ENCODE peak calls at places on chromosome 6, in seven cellular contexts. One of them, this sample, is unnamed.

GRCh38 chr6:96899019-96899418 is 1.3 kb upstream of the NDUFAF4 start:
- DNase-seq in astrocyte of the spinal cord: peak; percentile 66
- DNase-seq in HFF-Myc: peak; percentile 32
- DNase-seq in left ventricle myocardium inferior: no peak
- DNase-seq in choroid plexus epithelial cell: peak; percentile 76
- DNase-seq in mammary epithelial cell: peak; percentile 16
- DNase-seq in ovary: no peak
- DNase-seq in this sample: peak; percentile 64

GRCh38 chr6:43142101-43142500 is 29.0 kb upstream of the SRF start:
- DNase-seq in astrocyte of the spinal cord: no peak
- DNase-seq in ovary: no peak
- DNase-seq in HFF-Myc: no peak
- DNase-seq in left ventricle myocardium inferior: no peak
- DNase-seq in choroid plexus epithelial cell: no peak
- DNase-seq in mammary epithelial cell: no peak
- DNase-seq in this sample: no peak

GRCh38 chr6:27605401-27606342 is 132.8 kb upstream of the ZNF184 start:
- DNase-seq in ovary: no peak
- DNase-seq in HFF-Myc: peak; percentile 82
- DNase-seq in mammary epithelial cell: peak; percentile 87
- DNase-seq in left ventricle myocardium inferior: no peak
- DNase-seq in choroid plexus epithelial cell: peak; percentile 80
- DNase-seq in astrocyte of the spinal cord: peak; percentile 79
- DNase-seq in this sample: peak; percentile 82

GRCh38 chr6:15547379-15547778 is 115.4 kb downstream of the DTNBP1 start:
- DNase-seq in choroid plexus epithelial cell: peak; percentile 59
- DNase-seq in ovary: no peak
- DNase-seq in mammary epithelial cell: no peak
- DNase-seq in HFF-Myc: no peak
- DNase-seq in left ventricle myocardium inferior: no peak
- DNase-seq in astrocyte of the spinal cord: no peak
- DNase-seq in this sample: no peak

GRCh38 chr6:6834356-6835342 is 246.1 kb downstream of the LY86 start:
- DNase-seq in mammary epithelial cell: peak; percentile 74
- DNase-seq in choroid plexus epithelial cell: no peak
- DNase-seq in astrocyte of the spinal cord: no peak
- DNase-seq in ovary: no peak
- DNase-seq in left ventricle myocardium inferior: no peak
- DNase-seq in HFF-Myc: no peak
- DNase-seq in this sample: peak; percentile 58

GRCh38 chr6:111938710-111939109 is 65.5 kb upstream of the FYN start:
- DNase-seq in ovary: no peak
- DNase-seq in HFF-Myc: peak; percentile 67
- DNase-seq in choroid plexus epithelial cell: peak; percentile 78
- DNase-seq in left ventricle myocardium inferior: no peak
- DNase-seq in mammary epithelial cell: peak; percentile 75
- DNase-seq in astrocyte of the spinal cord: peak; percentile 93
- DNase-seq in this sample: peak; percentile 71

GRCh38 chr6:167408235-167408869 is 83.5 kb downstream of the TTLL2 start:
- DNase-seq in HFF-Myc: no peak
- DNase-seq in choroid plexus epithelial cell: no peak
- DNase-seq in astrocyte of the spinal cord: no peak
- DNase-seq in left ventricle myocardium inferior: no peak
- DNase-seq in ovary: no peak
- DNase-seq in mammary epithelial cell: no peak
- DNase-seq in this sample: no peak

GRCh38 chr6:137697267-137697938 is 169.7 kb upstream of the TNFAIP3 start:
- DNase-seq in ovary: no peak
- DNase-seq in mammary epithelial cell: peak; percentile 63
- DNase-seq in HFF-Myc: peak; percentile 21
- DNase-seq in astrocyte of the spinal cord: peak; percentile 42
- DNase-seq in left ventricle myocardium inferior: no peak
- DNase-seq in choroid plexus epithelial cell: no peak
- DNase-seq in this sample: peak; percentile 72

GRCh38 chr6:86765211-86765610 is 172.1 kb upstream of the HTR1E start:
- DNase-seq in mammary epithelial cell: no peak
- DNase-seq in HFF-Myc: no peak
- DNase-seq in ovary: no peak
- DNase-seq in left ventricle myocardium inferior: no peak
- DNase-seq in choroid plexus epithelial cell: no peak
- DNase-seq in astrocyte of the spinal cord: no peak
- DNase-seq in this sample: no peak

GRCh38 chr6:157989541-157990289 is 8.1 kb downstream of the SYNJ2 start:
- DNase-seq in choroid plexus epithelial cell: peak; percentile 35
- DNase-seq in ovary: peak; percentile 77
- DNase-seq in HFF-Myc: no peak
- DNase-seq in mammary epithelial cell: peak; percentile 68
- DNase-seq in astrocyte of the spinal cord: peak; percentile 76
- DNase-seq in left ventricle myocardium inferior: peak; percentile 80
- DNase-seq in this sample: peak; percentile 53
- TF ChIP-seq CTCF in choroid plexus epithelial cell: peak; percentile 17
- TF ChIP-seq CTCF in ovary: no peak
- TF ChIP-seq CTCF in HFF-Myc: no peak
- TF ChIP-seq CTCF in mammary epithelial cell: no peak
- TF ChIP-seq CTCF in astrocyte of the spinal cord: no peak
- TF ChIP-seq CTCF in left ventricle myocardium inferior: no peak
- TF ChIP-seq CTCF in this sample: no peak

GRCh38 chr6:108902389-108902792 is 54.2 kb downstream of the ARMC2 start:
- DNase-seq in choroid plexus epithelial cell: peak; percentile 33
- DNase-seq in left ventricle myocardium inferior: no peak
- DNase-seq in ovary: no peak
- DNase-seq in mammary epithelial cell: no peak
- DNase-seq in HFF-Myc: no peak
- DNase-seq in astrocyte of the spinal cord: peak; percentile 60
- DNase-seq in this sample: no peak
- H3K4me3 ChIP-seq in choroid plexus epithelial cell: no peak overlapping the region
- H3K4me3 ChIP-seq in left ventricle myocardium inferior: no peak overlapping the region
- H3K4me3 ChIP-seq in ovary: no peak overlapping the region
- H3K4me3 ChIP-seq in mammary epithelial cell: no peak overlapping the region
- H3K4me3 ChIP-seq in HFF-Myc: no peak overlapping the region
- H3K4me3 ChIP-seq in astrocyte of the spinal cord: no peak overlapping the region
- H3K4me3 ChIP-seq in this sample: no peak overlapping the region

GRCh38 chr6:157236040-157236725 is 87.1 kb downstream of the TMEM242 start:
- DNase-seq in ovary: peak; percentile 47
- DNase-seq in astrocyte of the spinal cord: no peak
- DNase-seq in left ventricle myocardium inferior: no peak
- DNase-seq in mammary epithelial cell: no peak
- DNase-seq in HFF-Myc: no peak
- DNase-seq in choroid plexus epithelial cell: no peak
- DNase-seq in this sample: no peak
- TF ChIP-seq CTCF in ovary: no peak
- TF ChIP-seq CTCF in astrocyte of the spinal cord: no peak
- TF ChIP-seq CTCF in left ventricle myocardium inferior: no peak
- TF ChIP-seq CTCF in mammary epithelial cell: no peak
- TF ChIP-seq CTCF in HFF-Myc: no peak
- TF ChIP-seq CTCF in choroid plexus epithelial cell: no peak
- TF ChIP-seq CTCF in this sample: no peak

GRCh38 chr6:31727034-31727716 is 1.9 kb downstream of the DDAH2 start:
- DNase-seq in mammary epithelial cell: no peak
- DNase-seq in astrocyte of the spinal cord: no peak
- DNase-seq in HFF-Myc: no peak
- DNase-seq in choroid plexus epithelial cell: no peak
- DNase-seq in ovary: no peak
- DNase-seq in left ventricle myocardium inferior: no peak
- DNase-seq in this sample: no peak

GRCh38 chr6:31728767-31729514 is at the start of gene DDAH2:
- DNase-seq in mammary epithelial cell: no peak
- DNase-seq in ovary: peak; percentile 62
- DNase-seq in choroid plexus epithelial cell: no peak
- DNase-seq in left ventricle myocardium inferior: no peak
- DNase-seq in HFF-Myc: no peak
- DNase-seq in astrocyte of the spinal cord: no peak
- DNase-seq in this sample: no peak

GRCh38 chr6:31729979-31730630 is 1.0 kb upstream of the DDAH2 start:
- DNase-seq in choroid plexus epithelial cell: peak; percentile 88
- DNase-seq in astrocyte of the spinal cord: peak; percentile 91
- DNase-seq in ovary: peak; percentile 97
- DNase-seq in left ventricle myocardium inferior: peak; percentile 92
- DNase-seq in mammary epithelial cell: peak; percentile 54
- DNase-seq in HFF-Myc: peak; percentile 62
- DNase-seq in this sample: peak; percentile 69

GRCh38 chr6:31729515-31729978 is 448 bp upstream of the DDAH2 start:
- DNase-seq in left ventricle myocardium inferior: peak; percentile 94
- DNase-seq in HFF-Myc: no peak
- DNase-seq in choroid plexus epithelial cell: peak; percentile 91
- DNase-seq in ovary: peak; percentile 95
- DNase-seq in mammary epithelial cell: peak; percentile 80
- DNase-seq in astrocyte of the spinal cord: peak; percentile 90
- DNase-seq in this sample: peak; percentile 81

DNA sequence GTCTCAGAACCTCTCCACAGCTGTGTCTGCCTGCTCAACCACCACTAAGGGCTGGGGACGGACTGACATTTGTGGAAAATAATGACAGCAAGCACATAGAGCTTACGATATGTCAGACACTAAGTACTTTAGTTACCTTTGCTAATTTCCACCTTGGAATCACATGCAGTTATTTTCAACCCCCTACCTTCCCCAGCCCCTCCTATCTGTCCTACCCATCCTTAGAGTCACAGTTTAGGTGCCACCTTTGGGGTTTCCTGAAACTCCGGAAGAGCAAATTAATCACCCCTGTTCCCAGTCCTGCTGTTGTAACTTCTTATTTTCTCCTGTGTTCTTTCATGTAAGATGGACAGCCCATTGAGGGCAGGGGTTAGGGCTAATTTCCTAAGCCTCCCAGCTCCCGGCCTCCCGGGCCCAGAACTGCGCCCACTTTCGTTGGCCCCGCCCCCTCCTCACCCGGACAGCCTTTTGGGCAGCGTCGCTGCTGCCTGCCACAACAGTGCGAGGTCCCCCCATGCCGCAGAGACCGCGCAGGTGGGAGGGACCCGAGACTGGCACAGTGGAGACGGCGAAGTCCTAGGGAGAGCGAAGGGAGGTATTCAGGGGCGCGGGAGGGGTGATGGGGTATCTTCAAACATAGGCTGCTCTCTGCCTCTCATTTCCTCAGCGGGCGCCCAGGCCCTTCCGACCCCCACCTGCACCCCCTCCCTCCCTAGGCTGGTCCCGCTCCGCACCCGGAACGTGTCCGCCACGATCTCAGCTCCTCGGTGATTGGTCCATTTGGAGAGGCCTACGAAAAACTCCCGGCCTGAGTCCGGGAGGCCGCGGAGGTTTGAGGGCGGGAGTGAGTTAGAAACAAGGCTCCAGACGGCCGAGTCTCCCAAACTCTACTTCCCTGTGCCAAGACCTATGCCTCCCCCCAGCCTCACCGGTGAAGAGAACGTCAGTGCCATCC is 1.1 kb downstream of the DDAH2 start:
- DNase-seq in mammary epithelial cell: no peak
- DNase-seq in astrocyte of the spinal cord: no peak
- DNase-seq in choroid plexus epithelial cell: no peak
- DNase-seq in left ventricle myocardium inferior: no peak
- DNase-seq in HFF-Myc: no peak
- DNase-seq in ovary: peak; percentile 52
- DNase-seq in this sample: no peak
- H3K4me3 ChIP-seq in mammary epithelial cell: no peak overlapping the region
- H3K4me3 ChIP-seq in astrocyte of the spinal cord: peak overlapping the region; percentile 65
- H3K4me3 ChIP-seq in choroid plexus epithelial cell: no peak overlapping the region
- H3K4me3 ChIP-seq in left ventricle myocardium inferior: peak overlapping the region; percentile 93
- H3K4me3 ChIP-seq in HFF-Myc: no peak overlapping the region
- H3K4me3 ChIP-seq in ovary: peak overlapping the region; percentile 97
- H3K4me3 ChIP-seq in this sample: no peak overlapping the region

GRCh38 chr6:110178626-110179405 is 654 bp downstream of the WASF1 start:
- DNase-seq in ovary: peak; percentile 63
- DNase-seq in astrocyte of the spinal cord: peak; percentile 62
- DNase-seq in choroid plexus epithelial cell: peak; percentile 79
- DNase-seq in left ventricle myocardium inferior: peak; percentile 15
- DNase-seq in HFF-Myc: peak; percentile 38
- DNase-seq in mammary epithelial cell: peak; percentile 77
- DNase-seq in this sample: peak; percentile 82
- TF ChIP-seq CTCF in ovary: peak; percentile 65
- TF ChIP-seq CTCF in astrocyte of the spinal cord: peak; percentile 76
- TF ChIP-seq CTCF in choroid plexus epithelial cell: peak; percentile 85
- TF ChIP-seq CTCF in left ventricle myocardium inferior: peak; percentile 73
- TF ChIP-seq CTCF in HFF-Myc: peak; percentile 72
- TF ChIP-seq CTCF in mammary epithelial cell: peak; percentile 81
- TF ChIP-seq CTCF in this sample: peak; percentile 74

GRCh38 chr6:29011276-29011734 is 6.2 kb upstream of the ZNF311 start:
- DNase-seq in choroid plexus epithelial cell: peak; percentile 74
- DNase-seq in left ventricle myocardium inferior: no peak
- DNase-seq in astrocyte of the spinal cord: peak; percentile 64
- DNase-seq in HFF-Myc: no peak
- DNase-seq in mammary epithelial cell: peak; percentile 53
- DNase-seq in ovary: peak; percentile 58
- DNase-seq in this sample: peak; percentile 51
- H3K4me3 ChIP-seq in choroid plexus epithelial cell: peak overlapping the region; percentile 70
- H3K4me3 ChIP-seq in left ventricle myocardium inferior: peak overlapping the region; percentile 64
- H3K4me3 ChIP-seq in astrocyte of the spinal cord: peak overlapping the region; percentile 56
- H3K4me3 ChIP-seq in HFF-Myc: peak overlapping the region; percentile 40
- H3K4me3 ChIP-seq in mammary epithelial cell: peak overlapping the region; percentile 56
- H3K4me3 ChIP-seq in ovary: peak overlapping the region; percentile 38
- H3K4me3 ChIP-seq in this sample: peak overlapping the region; percentile 54

GRCh38 chr6:89485320-89485719 is 52.4 kb downstream of the ANKRD6 start:
- DNase-seq in HFF-Myc: no peak
- DNase-seq in mammary epithelial cell: no peak
- DNase-seq in ovary: no peak
- DNase-seq in choroid plexus epithelial cell: no peak
- DNase-seq in left ventricle myocardium inferior: no peak
- DNase-seq in astrocyte of the spinal cord: no peak
- DNase-seq in this sample: no peak
- TF ChIP-seq CTCF in HFF-Myc: no peak
- TF ChIP-seq CTCF in mammary epithelial cell: no peak
- TF ChIP-seq CTCF in ovary: no peak
- TF ChIP-seq CTCF in choroid plexus epithelial cell: no peak
- TF ChIP-seq CTCF in left ventricle myocardium inferior: no peak
- TF ChIP-seq CTCF in astrocyte of the spinal cord: no peak
- TF ChIP-seq CTCF in this sample: no peak

DNA sequence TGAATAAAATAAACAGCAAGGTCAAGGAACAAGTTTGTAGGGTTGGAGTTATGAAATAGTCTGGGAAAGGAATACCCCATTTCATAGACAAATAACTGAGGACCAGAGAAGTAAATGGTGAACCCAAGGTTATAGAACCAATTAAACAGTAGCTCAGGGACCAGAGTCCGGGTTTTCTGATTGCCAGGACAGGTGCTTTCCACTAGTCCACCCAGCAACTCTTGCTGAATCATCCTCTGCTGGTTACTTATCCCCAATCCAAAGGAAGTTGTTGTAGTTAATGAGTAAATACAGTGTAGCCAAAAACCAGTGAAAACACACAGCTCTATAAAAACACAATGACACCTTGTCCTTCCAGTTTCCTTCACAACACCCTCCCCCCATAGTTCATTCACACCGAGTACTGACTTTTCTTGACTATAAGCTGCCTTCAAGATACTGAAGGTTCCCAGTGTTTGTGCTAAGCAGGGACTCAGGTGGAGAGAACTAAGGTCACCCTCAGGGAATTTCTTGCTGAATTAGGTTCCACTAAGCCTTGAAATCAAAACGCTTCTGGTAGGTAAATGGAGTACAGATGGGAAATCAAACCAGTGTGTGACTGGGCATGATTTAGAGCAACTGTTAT is 717 bp upstream of the TINAG start:
- DNase-seq in HFF-Myc: no peak
- DNase-seq in choroid plexus epithelial cell: no peak
- DNase-seq in astrocyte of the spinal cord: no peak
- DNase-seq in ovary: no peak
- DNase-seq in mammary epithelial cell: peak; percentile 45
- DNase-seq in left ventricle myocardium inferior: no peak
- DNase-seq in this sample: peak; percentile 40
- H3K4me3 ChIP-seq in HFF-Myc: no peak overlapping the region
- H3K4me3 ChIP-seq in choroid plexus epithelial cell: no peak overlapping the region
- H3K4me3 ChIP-seq in astrocyte of the spinal cord: no peak overlapping the region
- H3K4me3 ChIP-seq in ovary: no peak overlapping the region
- H3K4me3 ChIP-seq in mammary epithelial cell: no peak overlapping the region
- H3K4me3 ChIP-seq in left ventricle myocardium inferior: no peak overlapping the region
- H3K4me3 ChIP-seq in this sample: no peak overlapping the region